ENCODE peak calls at places on chromosomes 13 and 19, in six cellular contexts. B, K, C, S, J and Q are unnamed samples. For H3K4me1, the result is how much of the 10 kb centered on the place peaks cover.

GRCh38 chr19:29686285-29686805 is 21.1 kb downstream of the PLEKHF1 start:
- DNase-seq in B (no peak), K (no peak), C (no peak), S (no peak), J (no peak), Q (no peak)

GRCh38 chr13:109155301-109155761 is 525.9 kb downstream of the MYO16 start:
- DNase-seq in B (no peak), K (no peak), C (no peak), S (peak), J (no peak), Q (peak)

GRCh38 chr19:41411682-41412265 is 14.2 kb downstream of the BCKDHA start:
- DNase-seq in B (no peak), K (no peak), C (no peak), S (peak), J (no peak), Q (no peak)

GRCh38 chr19:18846862-18847515 is 15.2 kb downstream of the UPF1 start:
- DNase-seq in B (peak), K (peak), C (no peak), S (peak), J (no peak), Q (peak)

GRCh38 chr19:18086590-18087138 is at the start of gene IL12RB1:
- DNase-seq in B (no peak), K (no peak), C (no peak), S (no peak), J (peak), Q (no peak)

GRCh38 chr13:63012016-63012415 is 1596.4 kb upstream of the PCDH20 start:
- DNase-seq in B (no peak), K (no peak), C (no peak), S (no peak), J (no peak), Q (no peak)

GRCh38 chr13:53201454-53202225 is 173.0 kb downstream of the OLFM4 start:
- DNase-seq in B (peak), K (peak), C (no peak), S (no peak), J (no peak), Q (no peak)

GRCh38 chr19:13978306-13978705 is 26.0 kb downstream of the DCAF15 start:
- DNase-seq in B (peak), K (peak), C (peak), S (no peak), J (no peak), Q (peak)

GRCh38 chr19:13398780-13399726 is 107.2 kb downstream of the CACNA1A start:
- DNase-seq in B (no peak), K (no peak), C (peak), S (peak), J (no peak), Q (peak)

GRCh38 chr19:16631465-16631864 is 3.5 kb upstream of the MED26 start:
- DNase-seq in B (no peak), K (no peak), C (no peak), S (no peak), J (no peak), Q (no peak)

GRCh38 chr13:49997935-49998334 is 1.1 kb downstream of the TRIM13 start:
- DNase-seq in B (peak), K (no peak), C (no peak), S (no peak), J (no peak), Q (peak)

GRCh38 chr19:31548941-31549340 is 199.7 kb upstream of the TSHZ3 start:
- DNase-seq in B (peak), K (peak), C (no peak), S (peak), J (no peak), Q (peak)

GRCh38 chr13:94556016-94556415 is 39.9 kb downstream of the TGDS start:
- DNase-seq in B (no peak), K (no peak), C (no peak), S (no peak), J (no peak), Q (no peak)

GRCh38 chr13:88022826-88023225 is 351.7 kb downstream of the SLITRK5 start:
- DNase-seq in B (no peak), K (no peak), C (no peak), S (no peak), J (no peak), Q (peak)

GRCh38 chr13:98406475-98406874 is 170.4 kb downstream of the STK24 start:
- DNase-seq in B (no peak), K (no peak), C (no peak), S (no peak), J (no peak), Q (no peak)
- H3K4me1 ChIP-seq in B (under half), K (under half), C (under half), S (under half), J (under half), Q (under half)

DNA sequence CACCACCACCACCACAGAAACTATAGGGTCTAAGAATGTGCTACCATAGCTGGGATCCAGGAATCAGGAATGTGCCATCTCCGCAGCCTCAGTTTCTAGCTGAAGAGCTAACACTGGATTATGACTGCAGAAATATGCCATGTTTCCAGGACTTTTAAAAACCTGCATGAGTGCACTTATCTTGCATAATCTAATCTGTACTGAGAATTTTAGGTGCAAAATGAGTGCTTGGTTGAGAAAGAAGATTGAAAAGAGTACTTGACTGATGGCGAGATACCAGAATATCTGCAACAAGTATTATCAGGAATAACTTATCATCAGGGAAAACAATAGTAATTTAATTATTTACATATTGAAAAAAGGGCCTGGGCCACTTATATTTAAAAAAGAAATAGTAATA is 97.2 kb upstream of the FAM216B start:
- DNase-seq in B (no peak), K (no peak), C (no peak), S (no peak), J (no peak), Q (no peak)
- TF ChIP-seq EZH2 in B (no peak), K (no peak), C (no peak), S (no peak), J (no peak), Q (no peak)

GRCh38 chr13:113742445-113743120 is 16.4 kb upstream of the TMEM255B start:
- DNase-seq in B (no peak), K (no peak), C (no peak), S (no peak), J (no peak), Q (no peak)
- H3K4me1 ChIP-seq in B (under half), K (under half), C (under half), S (under half), J (under half), Q (under half)

GRCh38 chr19:50563597-50563996 is 4.6 kb downstream of the LRRC4B start:
- DNase-seq in B (no peak), K (no peak), C (no peak), S (no peak), J (no peak), Q (no peak)

GRCh38 chr19:50562329-50562728 is 5.9 kb downstream of the LRRC4B start:
- DNase-seq in B (no peak), K (no peak), C (no peak), S (no peak), J (no peak), Q (no peak)

GRCh38 chr19:50565984-50566903 is 2.0 kb downstream of the LRRC4B start:
- DNase-seq in B (peak), K (peak), C (no peak), S (no peak), J (no peak), Q (no peak)

GRCh38 chr19:50562996-50563395 is 5.2 kb downstream of the LRRC4B start:
- DNase-seq in B (no peak), K (no peak), C (no peak), S (no peak), J (no peak), Q (no peak)

DNA sequence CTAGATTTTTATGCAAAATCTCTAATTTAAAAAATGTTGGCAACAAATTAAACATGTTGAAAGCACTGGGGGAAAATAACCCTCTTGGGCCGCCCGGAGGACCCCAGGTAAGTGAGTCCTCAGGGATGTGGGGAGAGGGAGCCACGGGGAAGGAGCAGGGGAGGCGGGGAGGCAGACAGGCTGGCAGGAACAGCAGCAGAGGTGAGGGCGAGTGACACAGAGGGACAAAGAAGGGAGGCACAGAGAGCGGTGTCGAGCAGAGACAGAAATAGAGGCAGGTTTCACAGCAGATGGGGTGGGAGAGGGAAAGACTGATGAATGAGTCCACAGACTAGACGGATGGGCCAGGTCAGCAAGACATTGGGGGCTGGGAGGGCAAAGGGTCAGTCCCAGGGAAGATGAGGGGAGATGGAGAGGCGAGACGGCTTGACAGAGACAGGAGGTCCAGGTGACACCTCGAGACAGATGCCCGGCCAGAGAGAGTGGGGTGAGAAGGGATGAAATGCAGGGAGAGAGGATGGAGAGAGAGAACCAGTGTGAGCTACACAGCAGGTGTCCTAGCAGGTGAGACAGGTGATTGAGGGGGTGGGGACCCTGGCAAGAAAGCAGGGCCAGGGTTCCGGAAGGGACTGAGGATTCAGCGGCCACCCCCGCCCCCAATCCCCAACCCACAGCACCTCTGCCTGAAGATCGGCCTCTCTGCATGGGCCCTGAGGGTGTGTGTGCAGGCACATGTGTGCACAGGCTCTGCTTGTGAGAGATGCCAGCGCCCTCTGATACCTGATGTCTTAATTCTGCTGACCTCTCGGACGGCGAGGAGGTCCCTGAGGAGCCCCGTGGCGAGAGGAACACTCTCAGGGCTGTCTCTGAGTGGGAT is 3.8 kb downstream of the LRRC4B start:
- DNase-seq in B (no peak), K (no peak), C (no peak), S (no peak), J (no peak), Q (no peak)
- TF ChIP-seq EZH2 in B (no peak), K (no peak), C (no peak), S (no peak), J (no peak), Q (no peak)

GRCh38 chr13:110297011-110297410 is 9.9 kb downstream of the COL4A1 start:
- DNase-seq in B (no peak), K (no peak), C (no peak), S (no peak), J (no peak), Q (no peak)

GRCh38 chr13:110300090-110300815 is 6.7 kb downstream of the COL4A1 start:
- DNase-seq in B (no peak), K (no peak), C (no peak), S (no peak), J (no peak), Q (peak)

GRCh38 chr13:110297771-110298170 is 9.2 kb downstream of the COL4A1 start:
- DNase-seq in B (no peak), K (no peak), C (no peak), S (no peak), J (no peak), Q (no peak)

GRCh38 chr13:110298221-110298565 is 8.8 kb downstream of the COL4A1 start:
- DNase-seq in B (no peak), K (no peak), C (no peak), S (no peak), J (no peak), Q (peak)

GRCh38 chr13:110298566-110299321 is 8.2 kb downstream of the COL4A1 start:
- DNase-seq in B (peak), K (no peak), C (no peak), S (no peak), J (no peak), Q (peak)
- H3K4me1 ChIP-seq in B (under half), K (under half), C (under half), S (under half), J (under half), Q (under half)

GRCh38 chr19:15502264-15502663 is 6.1 kb upstream of the CYP4F22 start:
- DNase-seq in B (no peak), K (no peak), C (no peak), S (no peak), J (no peak), Q (no peak)

GRCh38 chr19:15507068-15508034 is 974 bp upstream of the CYP4F22 start:
- DNase-seq in B (no peak), K (no peak), C (peak), S (no peak), J (no peak), Q (no peak)

GRCh38 chr19:15511671-15512424 is 3.5 kb downstream of the CYP4F22 start:
- DNase-seq in B (no peak), K (no peak), C (no peak), S (no peak), J (no peak), Q (no peak)

GRCh38 chr19:15506074-15506565 is 2.2 kb upstream of the CYP4F22 start:
- DNase-seq in B (no peak), K (no peak), C (no peak), S (no peak), J (no peak), Q (no peak)

GRCh38 chr19:15508035-15508710 is at the start of gene CYP4F22:
- DNase-seq in B (peak), K (no peak), C (peak), S (no peak), J (no peak), Q (no peak)
- TF ChIP-seq EZH2 in B (no peak), K (no peak), C (no peak), S (peak), J (no peak), Q (no peak)

GRCh38 chr19:55277494-55277893 is 2.4 kb downstream of the HSPBP1 start:
- DNase-seq in B (no peak), K (no peak), C (no peak), S (no peak), J (no peak), Q (no peak)

GRCh38 chr19:55279773-55280643 is at the start of gene HSPBP1:
- DNase-seq in B (peak), K (peak), C (peak), S (peak), J (peak), Q (peak)

GRCh38 chr19:55276720-55277430 is 3.0 kb downstream of the HSPBP1 start:
- DNase-seq in B (no peak), K (no peak), C (no peak), S (no peak), J (no peak), Q (no peak)

GRCh38 chr19:55279376-55279772 is 536 bp downstream of the HSPBP1 start:
- DNase-seq in B (no peak), K (no peak), C (no peak), S (no peak), J (no peak), Q (no peak)

GRCh38 chr19:55278391-55279135 is 1.3 kb downstream of the HSPBP1 start:
- DNase-seq in B (no peak), K (no peak), C (no peak), S (no peak), J (no peak), Q (no peak)
- H3K4me1 ChIP-seq in B (under half), K (under half), C (under half), S (under half), J (under half), Q (under half)

GRCh38 chr19:55080915-55081772 is 5.5 kb downstream of the EPS8L1 start:
- DNase-seq in B (peak), K (peak), C (peak), S (peak), J (peak), Q (peak)

GRCh38 chr19:55080121-55080914 is 4.6 kb downstream of the EPS8L1 start:
- DNase-seq in B (peak), K (peak), C (peak), S (peak), J (no peak), Q (peak)

GRCh38 chr19:55083004-55083850 is 7.6 kb downstream of the EPS8L1 start:
- DNase-seq in B (peak), K (no peak), C (peak), S (no peak), J (no peak), Q (no peak)

GRCh38 chr19:55081773-55082022 is 6.0 kb downstream of the EPS8L1 start:
- DNase-seq in B (no peak), K (no peak), C (no peak), S (no peak), J (no peak), Q (no peak)

GRCh38 chr19:55082023-55082851 is 6.6 kb downstream of the EPS8L1 start:
- DNase-seq in B (peak), K (peak), C (no peak), S (no peak), J (no peak), Q (peak)
- TF ChIP-seq EZH2 in B (no peak), K (peak), C (no peak), S (no peak), J (no peak), Q (peak)